ENCODE peak calls at places on chromosome 17, in eight cellular contexts. One of them, this sample, is unnamed.

GRCh38 chr17:48556534-48557401 is 11.9 kb upstream of the HOXB2 start:
- DNase-seq in amniotic stem cell: no peak
- DNase-seq in effector memory CD8-positive, alpha-beta T cell: no peak
- DNase-seq in GM03348: no peak
- DNase-seq in AG09309: no peak
- DNase-seq in Daoy: no peak
- DNase-seq in lung: no peak
- DNase-seq in transverse colon: no peak
- DNase-seq in this sample: no peak

GRCh38 chr17:80141463-80142165 is 5.3 kb downstream of the EIF4A3 start:
- DNase-seq in amniotic stem cell: no peak
- DNase-seq in effector memory CD8-positive, alpha-beta T cell: no peak
- DNase-seq in GM03348: no peak
- DNase-seq in AG09309: no peak
- DNase-seq in Daoy: no peak
- DNase-seq in lung: no peak
- DNase-seq in transverse colon: no peak
- DNase-seq in this sample: no peak

GRCh38 chr17:78745407-78746088 is 36.5 kb downstream of the CYTH1 start:
- DNase-seq in amniotic stem cell: peak
- DNase-seq in effector memory CD8-positive, alpha-beta T cell: peak
- DNase-seq in GM03348: peak
- DNase-seq in AG09309: no peak
- DNase-seq in Daoy: peak
- DNase-seq in lung: no peak
- DNase-seq in transverse colon: no peak
- DNase-seq in this sample: no peak

GRCh38 chr17:61398721-61399130 is 917 bp upstream of the TBX2 start:
- DNase-seq in amniotic stem cell: no peak
- DNase-seq in effector memory CD8-positive, alpha-beta T cell: no peak
- DNase-seq in GM03348: no peak
- DNase-seq in AG09309: no peak
- DNase-seq in Daoy: no peak
- DNase-seq in lung: no peak
- DNase-seq in transverse colon: no peak
- DNase-seq in this sample: no peak

GRCh38 chr17:60641810-60642220 is 35.8 kb upstream of the BCAS3 start:
- DNase-seq in amniotic stem cell: peak
- DNase-seq in effector memory CD8-positive, alpha-beta T cell: peak
- DNase-seq in GM03348: peak
- DNase-seq in AG09309: peak
- DNase-seq in Daoy: peak
- DNase-seq in lung: peak
- DNase-seq in transverse colon: peak
- DNase-seq in this sample: peak

GRCh38 chr17:81483085-81483861 is 29.3 kb downstream of the ACTG1 start:
- DNase-seq in amniotic stem cell: no peak
- DNase-seq in effector memory CD8-positive, alpha-beta T cell: no peak
- DNase-seq in GM03348: no peak
- DNase-seq in AG09309: no peak
- DNase-seq in Daoy: no peak
- DNase-seq in lung: no peak
- DNase-seq in transverse colon: peak
- DNase-seq in this sample: peak

GRCh38 chr17:77637807-77638182 is 320.7 kb upstream of the TNRC6C start:
- DNase-seq in amniotic stem cell: no peak
- DNase-seq in effector memory CD8-positive, alpha-beta T cell: no peak
- DNase-seq in GM03348: no peak
- DNase-seq in AG09309: no peak
- DNase-seq in Daoy: no peak
- DNase-seq in lung: no peak
- DNase-seq in transverse colon: no peak
- DNase-seq in this sample: no peak

GRCh38 chr17:66469088-66469442 is 166.7 kb downstream of the PRKCA start:
- DNase-seq in amniotic stem cell: no peak
- DNase-seq in effector memory CD8-positive, alpha-beta T cell: no peak
- DNase-seq in GM03348: no peak
- DNase-seq in AG09309: no peak
- DNase-seq in Daoy: no peak
- DNase-seq in lung: no peak
- DNase-seq in transverse colon: no peak
- DNase-seq in this sample: no peak

GRCh38 chr17:57603541-57603940 is 141.6 kb downstream of the CCDC182 start:
- DNase-seq in amniotic stem cell: no peak
- DNase-seq in effector memory CD8-positive, alpha-beta T cell: no peak
- DNase-seq in GM03348: no peak
- DNase-seq in AG09309: no peak
- DNase-seq in Daoy: no peak
- DNase-seq in lung: no peak
- DNase-seq in transverse colon: peak
- DNase-seq in this sample: no peak

GRCh38 chr17:44464037-44464436 is 39.2 kb downstream of the GPATCH8 start:
- DNase-seq in amniotic stem cell: no peak
- DNase-seq in effector memory CD8-positive, alpha-beta T cell: no peak
- DNase-seq in GM03348: peak
- DNase-seq in AG09309: no peak
- DNase-seq in Daoy: no peak
- DNase-seq in lung: no peak
- DNase-seq in transverse colon: no peak
- DNase-seq in this sample: no peak

GRCh38 chr17:15404116-15404730 is 62.8 kb upstream of the TEKT3 start:
- DNase-seq in amniotic stem cell: no peak
- DNase-seq in effector memory CD8-positive, alpha-beta T cell: no peak
- DNase-seq in GM03348: peak
- DNase-seq in AG09309: no peak
- DNase-seq in Daoy: peak
- DNase-seq in lung: no peak
- DNase-seq in transverse colon: no peak
- DNase-seq in this sample: no peak

This sample was measured in stimulated activated naive CD8-positive, alpha-beta T cell treated with anti-CD3 and anti-CD28 coated beads, Interleukin-15, amount 100 ng/mL, for 72 hours.